ENCODE peak calls at places on chromosomes 13 and 19, in four cellular contexts. A is hippocampal formation, B is neuronal stem cell, N is neural crest cell. U is an unnamed sample.

GRCh38 chr13:73000027-73000674 is 58.7 kb upstream of the KLF5 start:
- DNase-seq in A (no peak), B (no peak), N (no peak), U (no peak)

GRCh38 chr19:49533551-49534488 is 6.0 kb downstream of the RCN3 start:
- DNase-seq in A (peak; percentile 61), B (peak; percentile 71), N (peak; percentile 79), U (peak; percentile 80)

GRCh38 chr13:113950451-113951245 is 23.2 kb downstream of the C13orf46 start:
- DNase-seq in A (no peak), B (no peak), N (no peak), U (no peak)

GRCh38 chr13:49502954-49503353 is 7.2 kb downstream of the PHF11 start:
- DNase-seq in A (no peak), B (no peak), N (no peak), U (no peak)

GRCh38 chr19:17796013-17796837 is 1.3 kb downstream of the B3GNT3 start:
- DNase-seq in A (no peak), B (no peak), N (no peak), U (no peak)

GRCh38 chr13:89082623-89083022 is 1411.5 kb downstream of the SLITRK5 start:
- DNase-seq in A (no peak), B (no peak), N (no peak), U (no peak)

GRCh38 chr13:52847322-52847681 is 1.1 kb downstream of the PCDH8 start:
- DNase-seq in A (no peak), B (no peak), N (no peak), U (peak; percentile 9)

GRCh38 chr19:34171539-34171876 is 796 bp upstream of the LSM14A start:
- DNase-seq in A (no peak), B (no peak), N (peak; percentile 3), U (no peak)

GRCh38 chr19:18049390-18049789 is 37.3 kb downstream of the IL12RB1 start:
- DNase-seq in A (peak; percentile 60), B (no peak), N (no peak), U (no peak)

GRCh38 chr19:14159059-14159458 is 22.7 kb upstream of the ASF1B start:
- DNase-seq in A (no peak), B (no peak), N (no peak), U (no peak)

GRCh38 chr13:46683879-46684278 is 113.1 kb downstream of the ESD start:
- DNase-seq in A (no peak), B (no peak), N (no peak), U (no peak)

GRCh38 chr13:20559659-20560356 is 7.1 kb upstream of the IFT88 start:
- DNase-seq in A (no peak), B (no peak), N (no peak), U (no peak)

GRCh38 chr19:28553005-28553404 is 659.9 kb downstream of the UQCRFS1 start:
- DNase-seq in A (no peak), B (no peak), N (no peak), U (no peak)

GRCh38 chr13:80571346-80572307 is 230.7 kb upstream of the SPRY2 start:
- DNase-seq in A (no peak), B (no peak), N (no peak), U (no peak)

GRCh38 chr19:3503036-3503572 is 2.6 kb upstream of the DOHH start:
- DNase-seq in A (no peak), B (no peak), N (no peak), U (no peak)

GRCh38 chr13:37753776-37754175 is 115.8 kb downstream of the TRPC4 start:
- DNase-seq in A (no peak), B (peak; percentile 9), N (no peak), U (no peak)

GRCh38 chr13:28181413-28181812 is 43.1 kb downstream of the PAN3 start:
- DNase-seq in A (no peak), B (no peak), N (no peak), U (no peak)

GRCh38 chr19:32890841-32891240 is 21.3 kb upstream of the SLC7A9 start:
- DNase-seq in A (no peak), B (no peak), N (no peak), U (no peak)

GRCh38 chr19:54448037-54448773 is 794 bp upstream of the LENG8 start:
- DNase-seq in A (no peak), B (no peak), N (peak; percentile 38), U (peak; percentile 70)

GRCh38 chr19:3358392-3358918 is 7.9 kb upstream of the NFIC start:
- DNase-seq in A (no peak), B (no peak), N (no peak), U (no peak)

GRCh38 chr13:109281823-109282239 is 504.6 kb downstream of the IRS2 start:
- DNase-seq in A (no peak), B (no peak), N (no peak), U (no peak)

GRCh38 chr13:75369986-75370385 is 112.0 kb downstream of the TBC1D4 start:
- DNase-seq in A (no peak), B (no peak), N (no peak), U (no peak)

GRCh38 chr19:16887353-16888265 is 1.2 kb upstream of the F2RL3 start:
- DNase-seq in A (no peak), B (no peak), N (no peak), U (no peak)

GRCh38 chr19:4068058-4068966 is 1.6 kb upstream of the ZBTB7A start:
- DNase-seq in A (no peak), B (no peak), N (no peak), U (no peak)

GRCh38 chr13:99371956-99372355 is 64.8 kb upstream of the GPR183 start:
- DNase-seq in A (no peak), B (no peak), N (no peak), U (no peak)

GRCh38 chr13:25232937-25233515 is 54.3 kb downstream of the MTMR6 start:
- DNase-seq in A (no peak), B (no peak), N (no peak), U (no peak)

GRCh38 chr13:76921516-76921915 is 26.8 kb upstream of the ACOD1 start:
- DNase-seq in A (no peak), B (no peak), N (no peak), U (no peak)

GRCh38 chr19:13849991-13850909 is 26.7 kb upstream of the NANOS3 start:
- DNase-seq in A (peak; percentile 55), B (no peak), N (peak; percentile 62), U (peak; percentile 81)

GRCh38 chr13:109345433-109345941 is 440.9 kb downstream of the IRS2 start:
- DNase-seq in A (no peak), B (no peak), N (no peak), U (no peak)

GRCh38 chr19:35154535-35155406 is at the start of gene FXYD5:
- DNase-seq in A (no peak), B (no peak), N (no peak), U (peak; percentile 53)

GRCh38 chr19:36103040-36103626 is 7.8 kb upstream of the OVOL3 start:
- DNase-seq in A (no peak), B (no peak), N (no peak), U (no peak)

U was measured in endothelial cell.